ENCODE peak calls at places on chromosomes 2 and 18, in eight cellular contexts. One of them, this sample, is unnamed.

GRCh38 chr2:8486141-8486540 is 195.7 kb upstream of the ID2 start:
- DNase-seq in adrenal gland: no peak
- DNase-seq in heart right ventricle: no peak
- DNase-seq in transverse colon: no peak
- DNase-seq in MM.1S: no peak
- DNase-seq in AG10803: no peak
- DNase-seq in HL-60: no peak
- DNase-seq in tibial artery: no peak
- DNase-seq in this sample: no peak

GRCh38 chr2:41936751-41937463 is 110.9 kb upstream of the PKDCC start:
- DNase-seq in tibial artery: no peak
- DNase-seq in HL-60: no peak
- DNase-seq in transverse colon: no peak
- DNase-seq in adrenal gland: no peak
- DNase-seq in MM.1S: no peak
- DNase-seq in AG10803: no peak
- DNase-seq in heart right ventricle: no peak
- DNase-seq in this sample: no peak

GRCh38 chr2:2848621-2849443 is 517.8 kb upstream of the MYT1L start:
- DNase-seq in MM.1S: no peak
- DNase-seq in heart right ventricle: no peak
- DNase-seq in HL-60: no peak
- DNase-seq in tibial artery: no peak
- DNase-seq in transverse colon: no peak
- DNase-seq in adrenal gland: no peak
- DNase-seq in AG10803: no peak
- DNase-seq in this sample: no peak

GRCh38 chr2:26566081-26566375 is 75.1 kb downstream of the CIB4 start:
- DNase-seq in AG10803: no peak
- DNase-seq in heart right ventricle: no peak
- DNase-seq in HL-60: no peak
- DNase-seq in adrenal gland: no peak
- DNase-seq in MM.1S: no peak
- DNase-seq in transverse colon: no peak
- DNase-seq in tibial artery: no peak
- DNase-seq in this sample: no peak

GRCh38 chr2:164717000-164717597 is 95.8 kb upstream of the GRB14 start:
- DNase-seq in MM.1S: peak; percentile 18
- DNase-seq in HL-60: no peak
- DNase-seq in tibial artery: no peak
- DNase-seq in adrenal gland: no peak
- DNase-seq in AG10803: peak; percentile 45
- DNase-seq in transverse colon: no peak
- DNase-seq in heart right ventricle: no peak
- DNase-seq in this sample: no peak

GRCh38 chr2:24579053-24579803 is 88.2 kb downstream of the NCOA1 start:
- DNase-seq in HL-60: no peak
- DNase-seq in transverse colon: no peak
- DNase-seq in AG10803: no peak
- DNase-seq in heart right ventricle: no peak
- DNase-seq in tibial artery: no peak
- DNase-seq in MM.1S: no peak
- DNase-seq in adrenal gland: no peak
- DNase-seq in this sample: no peak

GRCh38 chr2:193695367-193695766 is 1500.6 kb upstream of the TMEFF2 start:
- DNase-seq in adrenal gland: no peak
- DNase-seq in MM.1S: peak; percentile 34
- DNase-seq in heart right ventricle: no peak
- DNase-seq in tibial artery: no peak
- DNase-seq in AG10803: peak; percentile 2
- DNase-seq in transverse colon: no peak
- DNase-seq in HL-60: no peak
- DNase-seq in this sample: peak; percentile 1

GRCh38 chr2:160425394-160425793 is 68.2 kb downstream of the RBMS1 start:
- DNase-seq in tibial artery: no peak
- DNase-seq in HL-60: no peak
- DNase-seq in transverse colon: no peak
- DNase-seq in heart right ventricle: no peak
- DNase-seq in MM.1S: no peak
- DNase-seq in adrenal gland: no peak
- DNase-seq in AG10803: no peak
- DNase-seq in this sample: no peak

GRCh38 chr2:172442072-172442895 is 14.9 kb downstream of the ITGA6 start:
- DNase-seq in AG10803: peak; percentile 81
- DNase-seq in HL-60: no peak
- DNase-seq in MM.1S: no peak
- DNase-seq in heart right ventricle: no peak
- DNase-seq in tibial artery: no peak
- DNase-seq in transverse colon: peak; percentile 87
- DNase-seq in adrenal gland: no peak
- DNase-seq in this sample: peak; percentile 74

GRCh38 chr2:171703574-171704347 is 16.5 kb downstream of the DYNC1I2 start:
- DNase-seq in tibial artery: no peak
- DNase-seq in adrenal gland: no peak
- DNase-seq in transverse colon: no peak
- DNase-seq in AG10803: peak; percentile 46
- DNase-seq in MM.1S: peak; percentile 44
- DNase-seq in heart right ventricle: no peak
- DNase-seq in HL-60: peak; percentile 24
- DNase-seq in this sample: no peak

GRCh38 chr2:43455735-43456642 is 139.8 kb downstream of the THADA start:
- DNase-seq in adrenal gland: no peak
- DNase-seq in HL-60: no peak
- DNase-seq in tibial artery: no peak
- DNase-seq in heart right ventricle: no peak
- DNase-seq in AG10803: peak; percentile 39
- DNase-seq in MM.1S: no peak
- DNase-seq in transverse colon: no peak
- DNase-seq in this sample: no peak

GRCh38 chr18:35171315-35171987 is 69.4 kb upstream of the ZNF397 start:
- DNase-seq in heart right ventricle: no peak
- DNase-seq in tibial artery: no peak
- DNase-seq in MM.1S: no peak
- DNase-seq in transverse colon: no peak
- DNase-seq in AG10803: no peak
- DNase-seq in HL-60: no peak
- DNase-seq in adrenal gland: no peak
- DNase-seq in this sample: no peak

GRCh38 chr2:199485732-199486335 is 28.1 kb upstream of the SATB2 start:
- DNase-seq in AG10803: peak; percentile 64
- DNase-seq in HL-60: peak; percentile 77
- DNase-seq in transverse colon: peak; percentile 82
- DNase-seq in tibial artery: peak; percentile 34
- DNase-seq in adrenal gland: peak; percentile 80
- DNase-seq in heart right ventricle: peak; percentile 29
- DNase-seq in MM.1S: peak; percentile 53
- DNase-seq in this sample: no peak

GRCh38 chr2:18585526-18585925 is 3.8 kb downstream of the NT5C1B start:
- DNase-seq in AG10803: peak; percentile 5
- DNase-seq in heart right ventricle: no peak
- DNase-seq in HL-60: no peak
- DNase-seq in adrenal gland: no peak
- DNase-seq in transverse colon: no peak
- DNase-seq in MM.1S: no peak
- DNase-seq in tibial artery: no peak
- DNase-seq in this sample: no peak

GRCh38 chr2:189391201-189391600 is 50.1 kb upstream of the WDR75 start:
- DNase-seq in AG10803: no peak
- DNase-seq in transverse colon: no peak
- DNase-seq in heart right ventricle: no peak
- DNase-seq in adrenal gland: no peak
- DNase-seq in HL-60: no peak
- DNase-seq in MM.1S: no peak
- DNase-seq in tibial artery: no peak
- DNase-seq in this sample: no peak

GRCh38 chr2:182694189-182694588 is 21.9 kb upstream of the DNAJC10 start:
- DNase-seq in adrenal gland: no peak
- DNase-seq in HL-60: no peak
- DNase-seq in heart right ventricle: no peak
- DNase-seq in tibial artery: no peak
- DNase-seq in MM.1S: no peak
- DNase-seq in AG10803: no peak
- DNase-seq in transverse colon: no peak
- DNase-seq in this sample: no peak

GRCh38 chr18:59249186-59249774 is 24.0 kb downstream of the RAX start:
- DNase-seq in adrenal gland: peak; percentile 70
- DNase-seq in heart right ventricle: no peak
- DNase-seq in MM.1S: peak; percentile 70
- DNase-seq in AG10803: peak; percentile 90
- DNase-seq in tibial artery: no peak
- DNase-seq in transverse colon: peak; percentile 38
- DNase-seq in HL-60: peak; percentile 55
- DNase-seq in this sample: peak; percentile 77

GRCh38 chr2:232957607-232958211 is 55.3 kb downstream of the NGEF start:
- DNase-seq in heart right ventricle: no peak
- DNase-seq in HL-60: no peak
- DNase-seq in adrenal gland: no peak
- DNase-seq in tibial artery: no peak
- DNase-seq in AG10803: no peak
- DNase-seq in MM.1S: peak; percentile 78
- DNase-seq in transverse colon: no peak
- DNase-seq in this sample: no peak
- H3K4me3 ChIP-seq in heart right ventricle: no peak overlapping the region
- H3K4me3 ChIP-seq in HL-60: no peak overlapping the region
- H3K4me3 ChIP-seq in adrenal gland: no peak overlapping the region
- H3K4me3 ChIP-seq in tibial artery: no peak overlapping the region
- H3K4me3 ChIP-seq in AG10803: no peak overlapping the region
- H3K4me3 ChIP-seq in MM.1S: no peak overlapping the region
- H3K4me3 ChIP-seq in transverse colon: no peak overlapping the region
- H3K4me3 ChIP-seq in this sample: no peak overlapping the region

GRCh38 chr2:195575021-195575420 is 82.0 kb upstream of the SLC39A10 start:
- DNase-seq in AG10803: peak; percentile 66
- DNase-seq in tibial artery: no peak
- DNase-seq in heart right ventricle: no peak
- DNase-seq in transverse colon: no peak
- DNase-seq in MM.1S: no peak
- DNase-seq in HL-60: no peak
- DNase-seq in adrenal gland: no peak
- DNase-seq in this sample: no peak

GRCh38 chr2:195572894-195573293 is 84.1 kb upstream of the SLC39A10 start:
- DNase-seq in AG10803: no peak
- DNase-seq in MM.1S: no peak
- DNase-seq in tibial artery: no peak
- DNase-seq in HL-60: no peak
- DNase-seq in transverse colon: no peak
- DNase-seq in heart right ventricle: no peak
- DNase-seq in adrenal gland: no peak
- DNase-seq in this sample: no peak

GRCh38 chr2:195574305-195574704 is 82.7 kb upstream of the SLC39A10 start:
- DNase-seq in adrenal gland: no peak
- DNase-seq in tibial artery: no peak
- DNase-seq in MM.1S: no peak
- DNase-seq in transverse colon: no peak
- DNase-seq in AG10803: no peak
- DNase-seq in HL-60: no peak
- DNase-seq in heart right ventricle: no peak
- DNase-seq in this sample: no peak

GRCh38 chr2:195573314-195573713 is 83.7 kb upstream of the SLC39A10 start:
- DNase-seq in MM.1S: no peak
- DNase-seq in HL-60: no peak
- DNase-seq in AG10803: no peak
- DNase-seq in heart right ventricle: no peak
- DNase-seq in tibial artery: no peak
- DNase-seq in transverse colon: no peak
- DNase-seq in adrenal gland: no peak
- DNase-seq in this sample: no peak

DNA sequence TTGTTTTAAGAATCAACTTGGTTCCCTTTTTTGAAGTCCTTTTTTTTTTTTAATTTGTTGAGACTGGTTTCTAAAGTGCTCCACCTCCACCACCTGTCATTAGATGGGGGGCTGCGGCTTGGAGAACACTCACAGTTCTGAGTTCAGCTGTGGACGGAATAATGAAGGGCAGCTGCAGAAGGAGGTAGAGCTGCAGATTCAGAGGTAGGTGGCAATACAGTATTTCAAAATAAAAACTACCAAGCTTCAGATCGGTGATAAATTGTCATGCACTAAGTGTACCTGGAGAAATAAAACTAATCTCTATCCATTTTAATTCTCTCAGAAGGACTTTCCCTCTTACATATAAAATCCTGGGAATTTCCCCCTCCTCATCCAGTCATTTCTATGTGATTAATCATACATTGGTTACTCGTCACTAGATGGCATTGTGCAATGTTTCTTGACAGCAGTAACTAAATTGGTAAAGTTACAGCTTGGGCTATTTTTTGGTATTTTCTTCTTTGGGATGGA is 81.1 kb upstream of the SLC39A10 start:
- DNase-seq in AG10803: peak; percentile 91
- DNase-seq in MM.1S: peak; percentile 27
- DNase-seq in adrenal gland: no peak
- DNase-seq in heart right ventricle: no peak
- DNase-seq in transverse colon: peak; percentile 33
- DNase-seq in tibial artery: no peak
- DNase-seq in HL-60: peak; percentile 8
- DNase-seq in this sample: peak; percentile 88
- TF ChIP-seq CTCF in AG10803: no peak
- TF ChIP-seq CTCF in MM.1S: peak; percentile 45
- TF ChIP-seq CTCF in adrenal gland: no peak
- TF ChIP-seq CTCF in heart right ventricle: peak; percentile 45
- TF ChIP-seq CTCF in transverse colon: no peak
- TF ChIP-seq CTCF in tibial artery: no peak
- TF ChIP-seq CTCF in HL-60: no peak
- TF ChIP-seq CTCF in this sample: no peak

GRCh38 chr2:209496586-209496982 is 72.7 kb downstream of the MAP2 start:
- DNase-seq in adrenal gland: no peak
- DNase-seq in MM.1S: no peak
- DNase-seq in AG10803: peak; percentile 72
- DNase-seq in heart right ventricle: no peak
- DNase-seq in HL-60: no peak
- DNase-seq in tibial artery: peak; percentile 27
- DNase-seq in transverse colon: no peak
- DNase-seq in this sample: no peak
- H3K4me3 ChIP-seq in adrenal gland: no peak overlapping the region
- H3K4me3 ChIP-seq in MM.1S: no peak overlapping the region
- H3K4me3 ChIP-seq in AG10803: no peak overlapping the region
- H3K4me3 ChIP-seq in heart right ventricle: no peak overlapping the region
- H3K4me3 ChIP-seq in HL-60: no peak overlapping the region
- H3K4me3 ChIP-seq in tibial artery: no peak overlapping the region
- H3K4me3 ChIP-seq in transverse colon: no peak overlapping the region
- H3K4me3 ChIP-seq in this sample: no peak overlapping the region

DNA sequence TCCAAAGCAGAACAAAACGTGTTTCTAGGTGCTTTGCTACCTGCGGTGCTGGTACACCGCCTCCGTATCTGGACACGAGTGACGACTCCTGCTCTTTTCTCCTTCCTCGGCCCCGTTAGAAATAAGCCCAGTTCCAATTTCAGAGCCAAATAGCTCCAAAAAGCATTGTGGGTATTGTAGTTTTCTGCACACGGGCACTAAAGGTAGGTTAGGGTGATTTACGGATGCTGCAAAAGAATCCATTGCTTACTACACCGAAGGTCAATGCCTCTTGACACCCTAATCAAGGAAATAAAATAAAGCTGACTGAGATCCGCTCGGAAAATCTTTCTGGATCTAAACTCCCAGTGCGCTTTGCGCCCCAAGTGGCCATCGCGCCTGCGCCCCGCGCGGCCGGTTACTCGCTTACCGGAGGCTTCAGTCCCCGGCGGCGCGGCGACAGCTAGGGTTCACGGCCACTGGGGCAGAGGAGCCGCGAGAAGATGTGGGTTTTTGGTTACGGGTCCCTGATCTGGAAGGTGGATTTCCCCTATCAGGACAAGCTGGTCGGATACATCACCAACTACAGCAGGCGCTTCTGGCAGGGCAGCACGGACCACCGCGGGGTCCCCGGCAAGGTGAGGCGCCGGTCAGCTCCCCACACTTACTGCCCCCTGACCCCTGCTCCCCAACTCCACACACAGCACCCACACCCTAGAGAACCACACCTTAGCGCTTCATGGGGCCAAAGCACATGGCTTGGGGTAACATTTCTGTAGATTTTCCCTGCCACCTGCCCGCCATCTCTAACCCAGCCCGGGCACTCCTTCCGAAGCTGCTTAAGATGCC is at the start of gene CHAC2:
- DNase-seq in tibial artery: peak; percentile 81
- DNase-seq in adrenal gland: peak; percentile 90
- DNase-seq in HL-60: peak; percentile 86
- DNase-seq in transverse colon: peak; percentile 90
- DNase-seq in MM.1S: peak; percentile 89
- DNase-seq in AG10803: peak; percentile 71
- DNase-seq in heart right ventricle: peak; percentile 87
- DNase-seq in this sample: no peak
- TF ChIP-seq CTCF in tibial artery: peak; percentile 64
- TF ChIP-seq CTCF in adrenal gland: peak; percentile 71
- TF ChIP-seq CTCF in HL-60: no peak
- TF ChIP-seq CTCF in transverse colon: peak; percentile 56
- TF ChIP-seq CTCF in MM.1S: peak; percentile 12
- TF ChIP-seq CTCF in AG10803: peak; percentile 45
- TF ChIP-seq CTCF in heart right ventricle: peak; percentile 49
- TF ChIP-seq CTCF in this sample: peak; percentile 50

This sample was measured in AG09309.